ENCODE peak calls at places on chromosomes 11 and 22, in eight cellular contexts. X, S, T, V, A, Q, B and M are unnamed samples.

GRCh38 chr11:128179049-128179448 is 408.3 kb downstream of the ETS1 start:
- DNase-seq in T (no peak), X (no peak), Q (no peak), S (no peak), V (peak; percentile 17), B (no peak), A (no peak), M (no peak)

GRCh38 chr11:70127653-70128434 is 49.7 kb downstream of the ANO1 start:
- DNase-seq in B (peak; percentile 55), T (no peak), X (no peak), A (no peak), S (no peak), V (no peak), Q (no peak), M (no peak)

GRCh38 chr11:44894217-44894617 is 56.5 kb downstream of the TP53I11 start:
- DNase-seq in V (peak; percentile 99), B (peak; percentile 74), T (peak; percentile 95), A (peak; percentile 57), X (peak; percentile 48), Q (peak; percentile 78), S (no peak), M (peak; percentile 72)

GRCh38 chr11:69671734-69672465 is 3.3 kb downstream of the LTO1 start:
- DNase-seq in B (no peak), Q (no peak), S (no peak), A (no peak), V (no peak), X (no peak), T (no peak), M (no peak)

GRCh38 chr11:848988-849824 is 6.6 kb downstream of the TSPAN4 start:
- DNase-seq in V (peak; percentile 70), T (peak; percentile 94), Q (no peak), X (no peak), A (peak; percentile 47), B (no peak), S (no peak), M (peak; percentile 78)

GRCh38 chr11:61891331-61892084 is at the start of gene FADS3:
- DNase-seq in V (peak; percentile 91), T (peak; percentile 94), Q (peak; percentile 76), X (peak; percentile 14), B (peak; percentile 65), S (no peak), A (peak; percentile 88), M (peak; percentile 96)

GRCh38 chr11:46050065-46050464 is 71.2 kb downstream of the PHF21A start:
- DNase-seq in Q (no peak), X (no peak), T (peak; percentile 56), V (no peak), S (peak; percentile 70), B (peak; percentile 93), A (no peak), M (no peak)

GRCh38 chr11:117950320-117950719 is 21.1 kb upstream of the TMPRSS13 start:
- DNase-seq in B (peak; percentile 5), V (peak; percentile 6), T (no peak), A (peak; percentile 49), S (no peak), X (no peak), Q (no peak), M (no peak)

GRCh38 chr11:33040127-33040861 is 922 bp downstream of the TCP11L1 start:
- DNase-seq in S (no peak), T (no peak), V (peak; percentile 48), Q (peak; percentile 60), B (peak; percentile 35), X (no peak), A (peak; percentile 51), M (peak; percentile 59)

GRCh38 chr11:117816151-117816741 is 8.3 kb downstream of the FXYD2 start:
- DNase-seq in T (peak; percentile 42), A (no peak), Q (no peak), V (peak; percentile 95), S (no peak), X (no peak), B (no peak), M (no peak)

GRCh38 chr11:7019500-7020182 is 505 bp downstream of the ZNF214 start:
- DNase-seq in Q (no peak), B (peak; percentile 43), V (no peak), A (no peak), T (peak; percentile 44), S (no peak), X (no peak), M (no peak)

GRCh38 chr22:43255299-43255698 is 68.4 kb upstream of the TTLL12 start:
- DNase-seq in X (no peak), S (no peak), Q (no peak), A (no peak), T (no peak), B (no peak), V (no peak), M (no peak)